ENCODE peak calls at places on chromosomes 4 and X, in seven cellular contexts. One of them, this sample, is unnamed.

GRCh38 chr4:5750052-5750950 is 39.3 kb downstream of the EVC start:
- DNase-seq in neuronal stem cell: no peak
- DNase-seq in adrenal gland: no peak
- DNase-seq in psoas muscle: no peak
- DNase-seq in adipocyte: peak; percentile 67
- DNase-seq in fibroblast of mammary gland: peak; percentile 88
- DNase-seq in neural progenitor cell: no peak
- DNase-seq in this sample: no peak

GRCh38 chr4:177403746-177404145 is 38.5 kb downstream of the AGA start:
- DNase-seq in neuronal stem cell: no peak
- DNase-seq in adrenal gland: no peak
- DNase-seq in psoas muscle: no peak
- DNase-seq in adipocyte: no peak
- DNase-seq in fibroblast of mammary gland: no peak
- DNase-seq in neural progenitor cell: no peak
- DNase-seq in this sample: no peak

GRCh38 chr4:85565761-85566480 is 91.0 kb downstream of the ARHGAP24 start:
- DNase-seq in neuronal stem cell: no peak
- DNase-seq in adrenal gland: no peak
- DNase-seq in psoas muscle: no peak
- DNase-seq in adipocyte: peak; percentile 80
- DNase-seq in fibroblast of mammary gland: peak; percentile 73
- DNase-seq in neural progenitor cell: no peak
- DNase-seq in this sample: no peak

GRCh38 chr4:2891294-2891693 is 47.6 kb downstream of the ADD1 start:
- DNase-seq in neuronal stem cell: no peak
- DNase-seq in adrenal gland: no peak
- DNase-seq in psoas muscle: no peak
- DNase-seq in adipocyte: peak; percentile 63
- DNase-seq in fibroblast of mammary gland: peak; percentile 71
- DNase-seq in neural progenitor cell: no peak
- DNase-seq in this sample: no peak

GRCh38 chr4:185637162-185637875 is 102.0 kb upstream of the PDLIM3 start:
- DNase-seq in neuronal stem cell: no peak
- DNase-seq in adrenal gland: no peak
- DNase-seq in psoas muscle: no peak
- DNase-seq in adipocyte: no peak
- DNase-seq in fibroblast of mammary gland: peak; percentile 2
- DNase-seq in neural progenitor cell: no peak
- DNase-seq in this sample: peak; percentile 65

GRCh38 chr4:10063544-10064300 is 42.4 kb upstream of the SLC2A9 start:
- DNase-seq in neuronal stem cell: peak; percentile 41
- DNase-seq in adrenal gland: peak; percentile 91
- DNase-seq in psoas muscle: peak; percentile 67
- DNase-seq in adipocyte: peak; percentile 23
- DNase-seq in fibroblast of mammary gland: peak; percentile 73
- DNase-seq in neural progenitor cell: peak; percentile 88
- DNase-seq in this sample: peak; percentile 76

GRCh38 chr4:79397951-79398350 is 10.1 kb downstream of the GK2 start:
- DNase-seq in neuronal stem cell: no peak
- DNase-seq in adrenal gland: no peak
- DNase-seq in psoas muscle: no peak
- DNase-seq in adipocyte: no peak
- DNase-seq in fibroblast of mammary gland: no peak
- DNase-seq in neural progenitor cell: no peak
- DNase-seq in this sample: no peak

GRCh38 chr4:76753814-76754213 is 144.1 kb downstream of the SOWAHB start:
- DNase-seq in neuronal stem cell: no peak
- DNase-seq in adrenal gland: no peak
- DNase-seq in psoas muscle: no peak
- DNase-seq in adipocyte: peak; percentile 77
- DNase-seq in fibroblast of mammary gland: peak; percentile 96
- DNase-seq in neural progenitor cell: no peak
- DNase-seq in this sample: no peak

GRCh38 chr4:121062466-121062975 is 9.8 kb downstream of the NDNF start:
- DNase-seq in neuronal stem cell: no peak
- DNase-seq in adrenal gland: no peak
- DNase-seq in psoas muscle: no peak
- DNase-seq in adipocyte: no peak
- DNase-seq in fibroblast of mammary gland: no peak
- DNase-seq in neural progenitor cell: no peak
- DNase-seq in this sample: no peak

GRCh38 chr4:2806392-2807355 is 13.8 kb downstream of the SH3BP2 start:
- DNase-seq in neuronal stem cell: no peak
- DNase-seq in adrenal gland: peak; percentile 62
- DNase-seq in psoas muscle: peak; percentile 52
- DNase-seq in adipocyte: peak; percentile 84
- DNase-seq in fibroblast of mammary gland: no peak
- DNase-seq in neural progenitor cell: no peak
- DNase-seq in this sample: no peak

GRCh38 chrX:129593137-129593536 is 53.1 kb downstream of the OCRL start:
- DNase-seq in neuronal stem cell: no peak
- DNase-seq in adrenal gland: no peak
- DNase-seq in psoas muscle: no peak
- DNase-seq in adipocyte: peak; percentile 40
- DNase-seq in fibroblast of mammary gland: peak; percentile 70
- DNase-seq in neural progenitor cell: no peak
- DNase-seq in this sample: no peak

GRCh38 chr4:5998333-5998936 is 19.8 kb downstream of the C4orf50 start:
- DNase-seq in neuronal stem cell: peak; percentile 84
- DNase-seq in adrenal gland: peak; percentile 65
- DNase-seq in psoas muscle: peak; percentile 25
- DNase-seq in adipocyte: peak; percentile 79
- DNase-seq in fibroblast of mammary gland: peak; percentile 61
- DNase-seq in neural progenitor cell: peak; percentile 90
- DNase-seq in this sample: no peak

GRCh38 chrX:83511208-83511607 is 3.1 kb downstream of the POU3F4 start:
- DNase-seq in neuronal stem cell: no peak
- DNase-seq in adrenal gland: no peak
- DNase-seq in psoas muscle: no peak
- DNase-seq in adipocyte: no peak
- DNase-seq in fibroblast of mammary gland: no peak
- DNase-seq in neural progenitor cell: peak; percentile 73
- DNase-seq in this sample: no peak

GRCh38 chr4:182478475-182478874 is 235.3 kb downstream of the TENM3 start:
- DNase-seq in neuronal stem cell: no peak
- DNase-seq in adrenal gland: no peak
- DNase-seq in psoas muscle: no peak
- DNase-seq in adipocyte: peak; percentile 90
- DNase-seq in fibroblast of mammary gland: peak; percentile 55
- DNase-seq in neural progenitor cell: peak; percentile 76
- DNase-seq in this sample: no peak

GRCh38 chrX:46588263-46588662 is 14.7 kb downstream of the CHST7 start:
- DNase-seq in neuronal stem cell: no peak
- DNase-seq in adrenal gland: peak; percentile 33
- DNase-seq in psoas muscle: peak; percentile 49
- DNase-seq in adipocyte: peak; percentile 65
- DNase-seq in fibroblast of mammary gland: peak; percentile 67
- DNase-seq in neural progenitor cell: no peak
- DNase-seq in this sample: no peak

GRCh38 chr4:17521595-17521994 is 6.6 kb downstream of the CLRN2 start:
- DNase-seq in neuronal stem cell: no peak
- DNase-seq in adrenal gland: no peak
- DNase-seq in psoas muscle: no peak
- DNase-seq in adipocyte: no peak
- DNase-seq in fibroblast of mammary gland: no peak
- DNase-seq in neural progenitor cell: no peak
- DNase-seq in this sample: no peak

GRCh38 chrX:108139303-108139702 is 47.7 kb downstream of the ATG4A start:
- DNase-seq in neuronal stem cell: no peak
- DNase-seq in adrenal gland: no peak
- DNase-seq in psoas muscle: no peak
- DNase-seq in adipocyte: peak; percentile 25
- DNase-seq in fibroblast of mammary gland: peak; percentile 12
- DNase-seq in neural progenitor cell: no peak
- DNase-seq in this sample: no peak

DNA sequence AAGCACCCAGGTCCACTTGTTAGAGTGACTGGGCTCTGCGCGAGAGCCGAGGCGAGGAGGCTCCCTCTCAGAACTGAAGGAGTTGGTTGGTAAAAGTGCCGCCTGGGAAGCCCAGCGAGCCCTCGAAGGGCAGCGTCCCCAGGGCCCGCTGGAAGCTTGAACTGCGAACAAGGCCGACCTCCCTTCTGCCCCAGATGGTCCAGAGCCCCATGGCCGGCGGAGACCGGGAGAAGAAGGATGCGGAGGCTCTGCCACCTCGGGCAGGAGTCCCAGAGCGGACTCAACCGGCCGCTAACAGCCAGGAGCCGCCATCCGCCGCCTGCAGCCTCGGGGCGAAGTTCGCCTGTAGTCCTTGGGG is 116.3 kb upstream of the TEX13C start:
- DNase-seq in neuronal stem cell: no peak
- DNase-seq in adrenal gland: peak; percentile 4
- DNase-seq in psoas muscle: peak; percentile 15
- DNase-seq in adipocyte: no peak
- DNase-seq in fibroblast of mammary gland: no peak
- DNase-seq in neural progenitor cell: peak; percentile 40
- DNase-seq in this sample: no peak
- H3K4me3 ChIP-seq in neuronal stem cell: peak overlapping the region; percentile 84
- H3K4me3 ChIP-seq in adrenal gland: no peak overlapping the region
- H3K4me3 ChIP-seq in psoas muscle: peak overlapping the region; percentile 49
- H3K4me3 ChIP-seq in adipocyte: peak overlapping the region; percentile 79
- H3K4me3 ChIP-seq in fibroblast of mammary gland: no peak overlapping the region
- H3K4me3 ChIP-seq in neural progenitor cell: peak overlapping the region; percentile 41
- H3K4me3 ChIP-seq in this sample: peak overlapping the region; percentile 58

GRCh38 chr4:31390849-31391248 is 670.7 kb downstream of the PCDH7 start:
- DNase-seq in neuronal stem cell: no peak
- DNase-seq in adrenal gland: no peak
- DNase-seq in psoas muscle: no peak
- DNase-seq in adipocyte: peak; percentile 3
- DNase-seq in fibroblast of mammary gland: no peak
- DNase-seq in neural progenitor cell: no peak
- DNase-seq in this sample: no peak
- H3K4me3 ChIP-seq in neuronal stem cell: no peak overlapping the region
- H3K4me3 ChIP-seq in adrenal gland: no peak overlapping the region
- H3K4me3 ChIP-seq in psoas muscle: no peak overlapping the region
- H3K4me3 ChIP-seq in adipocyte: no peak overlapping the region
- H3K4me3 ChIP-seq in fibroblast of mammary gland: no peak overlapping the region
- H3K4me3 ChIP-seq in neural progenitor cell: no peak overlapping the region
- H3K4me3 ChIP-seq in this sample: no peak overlapping the region

GRCh38 chr4:105714071-105714521 is 5.5 kb downstream of the GSTCD start:
- DNase-seq in neuronal stem cell: no peak
- DNase-seq in adrenal gland: no peak
- DNase-seq in psoas muscle: no peak
- DNase-seq in adipocyte: no peak
- DNase-seq in fibroblast of mammary gland: peak; percentile 18
- DNase-seq in neural progenitor cell: no peak
- DNase-seq in this sample: no peak
- H3K4me3 ChIP-seq in neuronal stem cell: no peak overlapping the region
- H3K4me3 ChIP-seq in adrenal gland: no peak overlapping the region
- H3K4me3 ChIP-seq in psoas muscle: peak overlapping the region; percentile 27
- H3K4me3 ChIP-seq in adipocyte: peak overlapping the region; percentile 42
- H3K4me3 ChIP-seq in fibroblast of mammary gland: no peak overlapping the region
- H3K4me3 ChIP-seq in neural progenitor cell: no peak overlapping the region
- H3K4me3 ChIP-seq in this sample: peak overlapping the region; percentile 26

DNA sequence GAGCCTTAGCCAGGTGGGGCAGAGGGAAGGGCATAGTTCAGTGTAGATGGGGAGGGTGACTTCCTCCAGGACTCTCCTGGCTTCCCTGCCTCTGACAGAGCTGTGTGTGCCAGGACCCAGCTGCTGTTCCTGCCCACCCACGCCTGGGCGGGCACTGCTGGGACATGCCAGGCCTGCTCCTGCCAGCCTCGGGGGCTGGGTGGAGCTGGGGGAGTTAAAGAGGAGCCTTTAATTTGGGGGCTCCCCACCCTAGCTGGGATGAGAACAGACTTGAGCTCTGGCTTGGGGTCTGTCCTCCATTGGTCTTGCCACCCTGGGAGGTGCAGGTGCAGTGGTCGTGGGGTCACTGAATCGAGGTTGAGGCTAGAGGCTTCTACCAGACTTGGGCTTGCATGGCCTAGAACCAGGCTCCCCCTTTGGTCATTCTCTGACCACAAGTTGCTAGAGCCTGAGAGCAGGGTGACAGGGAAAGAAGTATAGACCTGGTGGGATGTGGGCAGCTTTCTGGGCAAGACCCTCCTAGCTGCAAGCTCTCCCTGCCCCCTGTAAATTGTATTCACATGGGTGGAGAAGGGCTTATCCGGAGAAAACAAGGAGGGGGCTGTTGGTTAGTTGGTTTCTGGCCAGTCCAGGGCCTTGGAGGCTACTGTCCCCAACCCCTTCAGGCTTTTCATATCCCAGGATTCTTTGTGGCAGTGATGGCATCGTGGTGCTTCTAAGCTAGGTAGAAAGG is 5.7 kb downstream of the EFNB1 start:
- DNase-seq in neuronal stem cell: no peak
- DNase-seq in adrenal gland: no peak
- DNase-seq in psoas muscle: no peak
- DNase-seq in adipocyte: no peak
- DNase-seq in fibroblast of mammary gland: no peak
- DNase-seq in neural progenitor cell: no peak
- DNase-seq in this sample: no peak
- H3K4me3 ChIP-seq in neuronal stem cell: no peak overlapping the region
- H3K4me3 ChIP-seq in adrenal gland: no peak overlapping the region
- H3K4me3 ChIP-seq in psoas muscle: no peak overlapping the region
- H3K4me3 ChIP-seq in adipocyte: no peak overlapping the region
- H3K4me3 ChIP-seq in fibroblast of mammary gland: no peak overlapping the region
- H3K4me3 ChIP-seq in neural progenitor cell: no peak overlapping the region
- H3K4me3 ChIP-seq in this sample: no peak overlapping the region

GRCh38 chrX:41352329-41352801 is 18.4 kb downstream of the DDX3X start:
- DNase-seq in neuronal stem cell: no peak
- DNase-seq in adrenal gland: no peak
- DNase-seq in psoas muscle: no peak
- DNase-seq in adipocyte: no peak
- DNase-seq in fibroblast of mammary gland: no peak
- DNase-seq in neural progenitor cell: no peak
- DNase-seq in this sample: no peak
- H3K4me3 ChIP-seq in neuronal stem cell: no peak overlapping the region
- H3K4me3 ChIP-seq in adrenal gland: no peak overlapping the region
- H3K4me3 ChIP-seq in psoas muscle: no peak overlapping the region
- H3K4me3 ChIP-seq in adipocyte: no peak overlapping the region
- H3K4me3 ChIP-seq in fibroblast of mammary gland: no peak overlapping the region
- H3K4me3 ChIP-seq in neural progenitor cell: no peak overlapping the region
- H3K4me3 ChIP-seq in this sample: no peak overlapping the region

This sample was measured in LNCaP clone FGC.